ENCODE peak calls at places on chromosomes 4 and X, in five cellular contexts. B, Q, J, D and S are unnamed samples.
A peak's percentile ranks its signal among the peaks of the same experiment; 100 is the strongest.

GRCh38 chr4:67680568-67681222 is 20.3 kb downstream of the UBA6 start:
- DNase-seq in D (peak; percentile 38), Q (peak; percentile 31), J (no peak), B (no peak), S (no peak)

GRCh38 chr4:917992-918391 is 14.1 kb downstream of the GAK start:
- DNase-seq in B (no peak), Q (no peak), J (no peak), D (no peak), S (no peak)

GRCh38 chr4:42627887-42628646 is 28.8 kb downstream of the ATP8A1 start:
- DNase-seq in D (no peak), B (peak; percentile 81), J (no peak), Q (no peak), S (no peak)

GRCh38 chr4:26503844-26504243 is 13.6 kb upstream of the CCKAR start:
- DNase-seq in B (no peak), J (no peak), Q (no peak), D (no peak), S (no peak)

GRCh38 chr4:70300215-70300614 is 34.6 kb upstream of the CABS1 start:
- DNase-seq in B (no peak), J (no peak), Q (no peak), D (no peak), S (no peak)

GRCh38 chrX:83997781-83998180 is 136.8 kb downstream of the CYLC1 start:
- DNase-seq in D (no peak), J (no peak), B (no peak), Q (no peak), S (no peak)

GRCh38 chr4:5461477-5461876 is 246.9 kb downstream of the EVC2 start:
- DNase-seq in B (no peak), D (no peak), J (no peak), Q (no peak), S (no peak)

GRCh38 chr4:47562297-47562696 is 77.2 kb downstream of the ATP10D start:
- DNase-seq in J (no peak), Q (no peak), B (no peak), D (no peak), S (no peak)

GRCh38 chr4:16897991-16898827 is at the start of gene LDB2:
- DNase-seq in Q (peak; percentile 88), D (no peak), J (peak; percentile 92), B (no peak), S (no peak)

GRCh38 chr4:69038582-69038981 is 57.7 kb upstream of the UGT2B7 start:
- DNase-seq in Q (peak; percentile 63), B (no peak), D (no peak), J (no peak), S (peak; percentile 42)

GRCh38 chr4:98319021-98319420 is 57.8 kb downstream of the RAP1GDS1 start:
- DNase-seq in J (no peak), B (no peak), Q (no peak), D (no peak), S (no peak)

GRCh38 chr4:109729563-109730293 is at the start of gene PLA2G12A:
- DNase-seq in Q (peak; percentile 34), J (peak; percentile 55), D (peak; percentile 50), B (peak; percentile 85), S (peak; percentile 80)

GRCh38 chr4:57044279-57044678 is 65.6 kb downstream of the POLR2B start:
- DNase-seq in J (peak; percentile 24), Q (peak; percentile 55), D (no peak), B (no peak), S (no peak)

GRCh38 chr4:163157157-163157556 is 9.5 kb downstream of the NAF1 start:
- DNase-seq in J (peak; percentile 42), Q (peak; percentile 88), B (no peak), D (no peak), S (no peak)

GRCh38 chr4:26183017-26183416 is 137.8 kb upstream of the RBPJ start:
- DNase-seq in D (no peak), B (no peak), Q (peak; percentile 79), J (peak; percentile 57), S (no peak)

GRCh38 chr4:140876597-140877364 is 120.6 kb upstream of the TBC1D9 start:
- DNase-seq in B (no peak), Q (peak; percentile 66), J (peak; percentile 58), D (no peak), S (no peak)

GRCh38 chrX:100319716-100320115 is 90.4 kb downstream of the PCDH19 start:
- DNase-seq in Q (no peak), J (no peak), B (no peak), D (no peak), S (no peak)

GRCh38 chr4:184688447-184688846 is 38.9 kb downstream of the PRIMPOL start:
- DNase-seq in B (no peak), Q (peak; percentile 95), D (peak; percentile 65), J (peak; percentile 68), S (peak; percentile 88)

GRCh38 chrX:151724563-151725337 is 8.9 kb downstream of the FATE1 start:
- DNase-seq in J (no peak), Q (no peak), B (no peak), D (no peak), S (no peak)

GRCh38 chr4:72679666-72680065 is 110.6 kb upstream of the ADAMTS3 start:
- DNase-seq in J (no peak), B (no peak), D (no peak), Q (no peak), S (no peak)

GRCh38 chr4:66855956-66856355 is 689.3 kb downstream of the CENPC start:
- DNase-seq in B (no peak), J (no peak), D (no peak), Q (no peak), S (no peak)

GRCh38 chr4:54109226-54110018 is 9.5 kb downstream of the GSX2 start:
- DNase-seq in D (no peak), Q (no peak), B (no peak), J (no peak), S (no peak)

GRCh38 chr4:151541438-151542071 is 132.6 kb downstream of the FHIP1A start:
- DNase-seq in J (peak; percentile 67), B (no peak), Q (peak; percentile 58), D (peak; percentile 76), S (no peak)

GRCh38 chr4:151401739-151402138 is 7.2 kb upstream of the FHIP1A start:
- DNase-seq in J (no peak), Q (no peak), D (no peak), B (no peak), S (no peak)

GRCh38 chr4:161522031-161522430 is 641.8 kb downstream of the FSTL5 start:
- DNase-seq in D (no peak), B (no peak), J (peak; percentile 12), Q (no peak), S (no peak)

GRCh38 chr4:38013461-38014366 is 53.5 kb downstream of the PTTG2 start:
- DNase-seq in J (peak; percentile 28), D (no peak), B (no peak), Q (peak; percentile 55), S (no peak)

GRCh38 chr4:173343832-173344397 is 9.8 kb upstream of the HMGB2 start:
- DNase-seq in B (no peak), D (no peak), J (no peak), Q (no peak), S (no peak)

GRCh38 chrX:84240848-84241565 is 53.0 kb upstream of the RPS6KA6 start:
- DNase-seq in J (peak; percentile 5), Q (peak; percentile 19), D (no peak), B (no peak), S (no peak)

GRCh38 chr4:159370316-159370715 is 267.4 kb downstream of the RAPGEF2 start:
- DNase-seq in J (no peak), Q (no peak), B (no peak), D (no peak), S (no peak)

GRCh38 chrX:66144258-66144657 is 19.8 kb upstream of the HEPH start:
- DNase-seq in J (no peak), Q (no peak), D (no peak), B (no peak), S (no peak)

GRCh38 chrX:53116101-53116500 is 22.2 kb downstream of the KANTR start:
- DNase-seq in D (no peak), J (peak; percentile 85), B (no peak), Q (peak; percentile 61), S (no peak)
- H2AFZ ChIP-seq in D (no peak overlapping the region), J (no peak overlapping the region), B (no peak overlapping the region), Q (no peak overlapping the region), S (no peak overlapping the region)

DNA sequence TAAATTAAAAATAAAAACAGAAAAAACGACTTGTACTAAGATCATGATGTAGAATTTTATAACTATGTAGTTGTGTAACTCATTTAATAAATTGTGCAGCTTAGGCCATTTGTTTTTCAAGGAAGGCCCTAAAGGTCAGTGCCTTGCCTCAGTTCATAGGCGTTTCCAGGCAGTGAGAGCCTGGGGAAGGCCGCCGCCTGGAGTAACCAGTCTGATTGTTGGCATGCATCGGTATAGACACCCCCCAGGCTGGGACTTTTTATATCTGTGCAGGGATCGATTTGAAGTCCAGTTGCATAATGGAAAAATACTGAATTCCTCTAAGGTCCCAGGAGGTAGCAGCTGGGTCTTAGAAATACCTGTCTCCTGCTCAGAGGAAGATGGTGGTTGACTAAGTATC is 77.2 kb downstream of the TMEM131L start:
- DNase-seq in Q (no peak), D (no peak), B (no peak), J (no peak), S (no peak)
- H4K20me1 ChIP-seq in Q (peaks cover 8% of the 10 kb centered on the region), D (no peaks in the 10 kb centered on the region), B (peaks cover 20% of the 10 kb centered on the region), J (no peaks in the 10 kb centered on the region), S (no peaks in the 10 kb centered on the region)

DNA sequence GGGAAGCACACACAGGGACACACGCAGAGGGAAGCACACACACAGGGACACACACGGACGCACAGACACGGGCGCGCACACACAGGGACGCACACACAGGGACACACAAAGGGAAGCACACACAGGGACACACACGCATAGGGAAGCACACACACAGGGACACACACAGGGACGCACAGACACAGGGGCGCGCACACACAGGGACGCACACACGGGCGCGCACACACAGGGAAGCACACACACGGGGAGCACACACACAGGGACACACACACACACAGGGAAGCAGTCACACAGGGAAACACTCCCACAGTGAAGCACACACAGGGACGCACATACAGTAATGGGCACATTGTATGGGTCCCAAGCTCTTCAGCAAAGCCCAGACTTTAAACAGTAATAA is 685.3 kb downstream of the TRIML1 start:
- DNase-seq in J (no peak), B (no peak), D (no peak), Q (no peak), S (no peak)
- H2AFZ ChIP-seq in J (no peak overlapping the region), B (no peak overlapping the region), D (no peak overlapping the region), Q (no peak overlapping the region), S (no peak overlapping the region)

DNA sequence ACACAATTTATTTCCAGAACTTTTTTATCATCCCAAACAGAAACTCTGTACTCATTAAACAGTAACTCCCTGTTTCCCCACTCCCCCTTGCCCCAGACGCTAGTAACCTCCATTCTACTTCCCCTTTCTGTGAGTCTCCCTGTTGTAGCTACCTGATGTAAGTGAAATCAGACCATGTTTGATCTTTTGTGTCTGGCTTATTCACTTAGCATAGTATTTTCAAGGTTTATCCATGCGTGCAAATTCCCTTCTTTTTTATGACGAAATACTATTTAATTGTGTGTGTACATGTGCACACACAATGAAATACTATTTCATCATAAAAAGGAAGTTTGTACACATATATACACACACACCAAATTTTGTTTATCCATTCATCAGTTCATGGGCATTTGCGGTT is 5.2 kb downstream of the PKD2 start:
- DNase-seq in D (no peak), Q (no peak), B (peak; percentile 40), J (no peak), S (no peak)
- H4K20me1 ChIP-seq in D (peaks cover 2% of the 10 kb centered on the region), Q (peaks cover 32% of the 10 kb centered on the region), B (no peaks in the 10 kb centered on the region), J (peaks cover 2% of the 10 kb centered on the region), S (no peaks in the 10 kb centered on the region)

GRCh38 chrX:132822634-132823012 is 135.8 kb downstream of the HS6ST2 start:
- DNase-seq in Q (no peak), J (no peak), B (no peak), D (no peak), S (no peak)
- H2AFZ ChIP-seq in Q (no peak overlapping the region), J (no peak overlapping the region), B (no peak overlapping the region), D (no peak overlapping the region), S (no peak overlapping the region)